ENCODE peak calls at places on chromosomes 12 and 14, in four cellular contexts. W is H1, D is H9, K is IMR-90. U is an unnamed sample.

GRCh38 chr12:108565976-108566375 is 3.6 kb downstream of the ISCU start:
- DNase-seq in W (no peak), D (no peak), K (peak), U (no peak)

GRCh38 chr12:48980953-48981756 is 3.0 kb downstream of the WNT1 start:
- DNase-seq in W (no peak), D (no peak), K (peak), U (peak)

GRCh38 chr14:104364830-104365229 is 214.7 kb upstream of the C14orf180 start:
- DNase-seq in W (no peak), D (no peak), K (no peak), U (no peak)

GRCh38 chr12:86496595-86496994 is 240.4 kb upstream of the MGAT4C start:
- DNase-seq in W (no peak), D (no peak), K (no peak), U (no peak)

GRCh38 chr12:12645485-12645884 is 33.8 kb downstream of the CREBL2 start:
- DNase-seq in W (no peak), D (peak), K (peak), U (peak)

GRCh38 chr12:53061404-53062010 is 11.6 kb downstream of the TNS2 start:
- DNase-seq in W (no peak), D (peak), K (no peak), U (peak)

GRCh38 chr12:107169200-107169599 is 75.9 kb upstream of the CRY1 start:
- DNase-seq in W (no peak), D (no peak), K (no peak), U (no peak)

GRCh38 chr14:94827711-94828505 is 58.0 kb upstream of the GSC start:
- DNase-seq in W (no peak), D (no peak), K (no peak), U (no peak)

GRCh38 chr14:104387000-104387384 is 192.6 kb upstream of the C14orf180 start:
- DNase-seq in W (no peak), D (peak), K (no peak), U (no peak)

GRCh38 chr12:39354955-39355354 is 88.0 kb downstream of the KIF21A start:
- DNase-seq in W (no peak), D (no peak), K (no peak), U (peak)

GRCh38 chr12:51705450-51705849 is 114.4 kb downstream of the SCN8A start:
- DNase-seq in W (no peak), D (no peak), K (peak), U (no peak)

GRCh38 chr12:101767537-101767936 is 28.3 kb upstream of the SYCP3 start:
- DNase-seq in W (no peak), D (no peak), K (no peak), U (no peak)

GRCh38 chr14:33056213-33056612 is 117.5 kb downstream of the NPAS3 start:
- DNase-seq in W (no peak), D (no peak), K (no peak), U (no peak)

GRCh38 chr12:113056631-113057488 is at the start of gene DTX1:
- DNase-seq in W (no peak), D (no peak), K (no peak), U (no peak)

GRCh38 chr14:101069666-101070362 is 166.3 kb upstream of the RTL1 start:
- DNase-seq in W (peak), D (peak), K (no peak), U (no peak)

GRCh38 chr12:100995771-100996170 is 201.2 kb downstream of the ANO4 start:
- DNase-seq in W (no peak), D (no peak), K (no peak), U (no peak)

GRCh38 chr12:108627134-108627920 is 6.4 kb downstream of the SELPLG start:
- DNase-seq in W (no peak), D (no peak), K (no peak), U (no peak)

GRCh38 chr14:23930742-23931141 is 22.8 kb upstream of the DHRS4 start:
- DNase-seq in W (no peak), D (no peak), K (peak), U (no peak)

GRCh38 chr12:84697141-84697540 is 215.5 kb downstream of the SLC6A15 start:
- DNase-seq in W (no peak), D (no peak), K (no peak), U (no peak)

GRCh38 chr14:94601961-94602391 is 10.2 kb upstream of the SERPINA3 start:
- DNase-seq in W (no peak), D (peak), K (peak), U (peak)

GRCh38 chr14:69493791-69494190 is 9.3 kb downstream of the PLEKHD1 start:
- DNase-seq in W (no peak), D (no peak), K (no peak), U (no peak)

GRCh38 chr14:54727929-54728328 is 161.0 kb downstream of the SAMD4A start:
- DNase-seq in W (no peak), D (no peak), K (no peak), U (no peak)

GRCh38 chr12:23349550-23349949 is 599.9 kb downstream of the SOX5 start:
- DNase-seq in W (no peak), D (no peak), K (no peak), U (no peak)

GRCh38 chr14:50679674-50680073 is 11.6 kb upstream of the SAV1 start:
- DNase-seq in W (no peak), D (no peak), K (no peak), U (no peak)

GRCh38 chr12:52305921-52306705 is 14.8 kb upstream of the KRT81 start:
- DNase-seq in W (no peak), D (no peak), K (no peak), U (peak)

GRCh38 chr14:87066221-87066817 is 926.7 kb downstream of the GALC start:
- DNase-seq in W (no peak), D (no peak), K (peak), U (peak)

GRCh38 chr12:51533799-51534198 is 57.2 kb upstream of the SCN8A start:
- DNase-seq in W (no peak), D (peak), K (peak), U (peak)

GRCh38 chr12:117120787-117121186 is 21.6 kb upstream of the TESC start:
- DNase-seq in W (no peak), D (no peak), K (no peak), U (peak)

GRCh38 chr14:80186301-80186800 is 25.0 kb downstream of the DIO2 start:
- DNase-seq in W (no peak), D (no peak), K (no peak), U (no peak)

GRCh38 chr12:94427520-94428381 is 31.9 kb downstream of the CEP83 start:
- DNase-seq in W (no peak), D (no peak), K (peak), U (no peak)

GRCh38 chr14:59254146-59254910 is 65.9 kb downstream of the DAAM1 start:
- DNase-seq in W (no peak), D (no peak), K (peak), U (peak)

GRCh38 chr14:57261604-57262003 is 7.1 kb downstream of the EXOC5 start:
- DNase-seq in W (no peak), D (no peak), K (no peak), U (no peak)

GRCh38 chr14:86790408-86791364 is 1202.3 kb downstream of the GALC start:
- DNase-seq in W (no peak), D (no peak), K (no peak), U (peak)

GRCh38 chr12:108047130-108047550 is 81.9 kb upstream of the WSCD2 start:
- DNase-seq in W (no peak), D (no peak), K (no peak), U (no peak)

GRCh38 chr14:101819251-101819990 is 57.9 kb downstream of the PPP2R5C start:
- DNase-seq in W (no peak), D (no peak), K (no peak), U (no peak)

GRCh38 chr12:124007356-124007755 is 34.3 kb downstream of the ZNF664 start:
- DNase-seq in W (no peak), D (no peak), K (no peak), U (no peak)

GRCh38 chr12:31931796-31932715 is 27.2 kb upstream of the RESF1 start:
- DNase-seq in W (no peak), D (peak), K (no peak), U (peak)

GRCh38 chr14:20494935-20495766 is 10.2 kb upstream of the RNASE10 start:
- DNase-seq in W (no peak), D (peak), K (peak), U (peak)

GRCh38 chr12:113120670-113121370 is 14.7 kb downstream of the RASAL1 start:
- DNase-seq in W (no peak), D (no peak), K (no peak), U (peak)

GRCh38 chr14:76168531-76168930 is 16.8 kb downstream of the GPATCH2L start:
- DNase-seq in W (no peak), D (no peak), K (peak), U (no peak)
- H3K56ac ChIP-seq in W (no peak), D (no peak), K (no peak), U (no peak)

GRCh38 chr14:74578479-74578878 is 33.6 kb downstream of the LTBP2 start:
- DNase-seq in W (no peak), D (no peak), K (no peak), U (no peak)

GRCh38 chr14:74582910-74583581 is 29.0 kb downstream of the LTBP2 start:
- DNase-seq in W (no peak), D (no peak), K (peak), U (no peak)

GRCh38 chr14:74577948-74578275 is 34.1 kb downstream of the LTBP2 start:
- DNase-seq in W (no peak), D (no peak), K (no peak), U (no peak)

GRCh38 chr14:74579447-74580274 is 32.4 kb downstream of the LTBP2 start:
- DNase-seq in W (no peak), D (no peak), K (peak), U (no peak)

GRCh38 chr14:74580275-74580672 is 31.8 kb downstream of the LTBP2 start:
- DNase-seq in W (no peak), D (no peak), K (no peak), U (no peak)
- H3K9ac ChIP-seq in W (no peak), D (no peak), K (no peak), U (no peak)

GRCh38 chr12:2417761-2418160 is 365.0 kb downstream of the CACNA1C start:
- DNase-seq in W (no peak), D (peak), K (no peak), U (no peak)

GRCh38 chr12:2414810-2415567 is 362.2 kb downstream of the CACNA1C start:
- DNase-seq in W (no peak), D (no peak), K (no peak), U (no peak)

GRCh38 chr12:2413999-2414792 is 361.4 kb downstream of the CACNA1C start:
- DNase-seq in W (no peak), D (no peak), K (no peak), U (no peak)

GRCh38 chr12:2415568-2415944 is 362.8 kb downstream of the CACNA1C start:
- DNase-seq in W (no peak), D (no peak), K (no peak), U (no peak)

GRCh38 chr12:2416158-2416557 is 363.4 kb downstream of the CACNA1C start:
- DNase-seq in W (no peak), D (no peak), K (no peak), U (no peak)
- H3K56ac ChIP-seq in W (no peak), D (no peak), K (no peak), U (no peak)

DNA sequence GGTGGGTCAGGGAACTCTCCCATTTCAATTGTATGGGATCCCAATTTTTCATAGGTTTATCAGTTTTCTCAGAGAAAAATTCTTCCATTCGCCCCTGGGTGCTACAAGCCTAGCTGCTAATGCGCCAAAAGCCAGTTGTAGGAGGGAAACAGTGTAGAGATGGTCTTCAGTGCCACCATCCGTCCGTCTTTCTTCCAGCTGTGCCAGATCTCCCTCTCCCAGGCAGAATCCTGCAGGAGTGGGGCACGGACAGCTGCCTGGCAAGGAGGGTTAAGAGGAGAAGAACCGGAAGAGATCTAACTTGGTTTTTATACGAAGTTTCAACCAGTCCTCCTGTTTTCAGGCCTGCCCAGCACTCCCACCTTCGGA is 38.9 kb upstream of the FUT8 start:
- DNase-seq in W (no peak), D (no peak), K (no peak), U (no peak)
- H3K9ac ChIP-seq in W (no peak), D (no peak), K (no peak), U (no peak)

GRCh38 chr14:42174357-42174756 is 567.7 kb downstream of the LRFN5 start:
- DNase-seq in W (no peak), D (no peak), K (no peak), U (no peak)
- H3K56ac ChIP-seq in W (no peak), D (no peak), K (no peak), U (no peak)

GRCh38 chr14:91416744-91417133 is 881 bp downstream of the CCDC88C start:
- DNase-seq in W (no peak), D (no peak), K (no peak), U (peak)

GRCh38 chr14:91415794-91416743 is 1.6 kb downstream of the CCDC88C start:
- DNase-seq in W (no peak), D (no peak), K (no peak), U (no peak)

GRCh38 chr14:91412939-91413338 is 4.7 kb downstream of the CCDC88C start:
- DNase-seq in W (no peak), D (no peak), K (no peak), U (no peak)

GRCh38 chr14:91413547-91414474 is 3.8 kb downstream of the CCDC88C start:
- DNase-seq in W (peak), D (peak), K (no peak), U (peak)

GRCh38 chr14:91414475-91415342 is 2.9 kb downstream of the CCDC88C start:
- DNase-seq in W (no peak), D (no peak), K (no peak), U (peak)
- H3K9ac ChIP-seq in W (no peak), D (no peak), K (no peak), U (no peak)

GRCh38 chr14:34165847-34166340 is 215.0 kb upstream of the EGLN3 start:
- DNase-seq in W (no peak), D (no peak), K (no peak), U (peak)

GRCh38 chr14:34160619-34161018 is 209.7 kb upstream of the EGLN3 start:
- DNase-seq in W (no peak), D (no peak), K (no peak), U (no peak)

GRCh38 chr14:34157642-34158041 is 206.8 kb upstream of the EGLN3 start:
- DNase-seq in W (no peak), D (no peak), K (no peak), U (no peak)

GRCh38 chr14:34161351-34162169 is 210.7 kb upstream of the EGLN3 start:
- DNase-seq in W (no peak), D (no peak), K (no peak), U (no peak)
- H3K56ac ChIP-seq in W (no peak), D (no peak), K (no peak), U (no peak)